ENCODE peak calls at places on chromosomes 13 and 19, in eight cellular contexts. V, S, Z, O, U, L, A and P are unnamed samples.

GRCh38 chr13:32214073-32214472 is 101.1 kb downstream of the ZAR1L start:
- DNase-seq in V (no peak), S (no peak), Z (no peak), O (no peak), U (no peak), L (no peak), A (no peak), P (no peak)

GRCh38 chr13:28659611-28659970 is 661 bp downstream of the POMP start:
- DNase-seq in V (no peak), S (no peak), Z (no peak), O (peak; percentile 52), U (no peak), L (peak; percentile 19), A (no peak), P (no peak)

GRCh38 chr13:86601351-86601750 is 802.1 kb upstream of the SLITRK6 start:
- DNase-seq in V (no peak), S (no peak), Z (no peak), O (peak; percentile 58), U (no peak), L (no peak), A (no peak), P (no peak)

GRCh38 chr13:21060063-21060826 is 1.1 kb downstream of the LATS2 start:
- DNase-seq in V (no peak), S (no peak), Z (no peak), O (peak; percentile 54), U (no peak), L (peak; percentile 27), A (peak; percentile 39), P (no peak)

GRCh38 chr13:42247883-42248282 is 24.1 kb upstream of the AKAP11 start:
- DNase-seq in V (no peak), S (no peak), Z (no peak), O (no peak), U (no peak), L (no peak), A (no peak), P (no peak)

GRCh38 chr13:31476266-31476665 is 263.1 kb upstream of the RXFP2 start:
- DNase-seq in V (no peak), S (no peak), Z (no peak), O (peak; percentile 79), U (no peak), L (no peak), A (no peak), P (no peak)

GRCh38 chr13:29456419-29456818 is 139.1 kb downstream of the SLC7A1 start:
- DNase-seq in V (no peak), S (no peak), Z (no peak), O (no peak), U (no peak), L (no peak), A (no peak), P (no peak)

GRCh38 chr19:32866061-32866460 is 3.5 kb downstream of the SLC7A9 start:
- DNase-seq in V (no peak), S (no peak), Z (no peak), O (no peak), U (no peak), L (no peak), A (no peak), P (no peak)

GRCh38 chr19:18772620-18773587 is 18.2 kb downstream of the COMP start:
- DNase-seq in V (peak; percentile 27), S (no peak), Z (no peak), O (no peak), U (no peak), L (no peak), A (no peak), P (no peak)

GRCh38 chr13:99575376-99575775 is 74.1 kb downstream of the TM9SF2 start:
- DNase-seq in V (no peak), S (no peak), Z (no peak), O (no peak), U (no peak), L (no peak), A (no peak), P (no peak)

GRCh38 chr19:54525636-54526035 is 23.0 kb downstream of the LAIR2 start:
- DNase-seq in V (no peak), S (no peak), Z (no peak), O (no peak), U (no peak), L (no peak), A (no peak), P (no peak)

GRCh38 chr13:59633290-59633689 is 530.4 kb downstream of the DIAPH3 start:
- DNase-seq in V (no peak), S (no peak), Z (no peak), O (no peak), U (no peak), L (no peak), A (no peak), P (peak; percentile 59)

GRCh38 chr13:65943711-65944110 is 1286.4 kb downstream of the PCDH9 start:
- DNase-seq in V (no peak), S (no peak), Z (no peak), O (peak; percentile 30), U (no peak), L (no peak), A (no peak), P (no peak)

GRCh38 chr19:41755328-41755913 is at the start of gene CEACAM6:
- DNase-seq in V (no peak), S (no peak), Z (no peak), O (no peak), U (no peak), L (no peak), A (no peak), P (no peak)

GRCh38 chr13:47039106-47039505 is 142.3 kb upstream of the HTR2A start:
- DNase-seq in V (no peak), S (no peak), Z (no peak), O (peak; percentile 88), U (no peak), L (no peak), A (no peak), P (no peak)

GRCh38 chr19:17841810-17842662 is 5.7 kb downstream of the JAK3 start:
- DNase-seq in V (peak; percentile 96), S (peak; percentile 92), Z (peak; percentile 81), O (peak; percentile 82), U (no peak), L (peak; percentile 91), A (peak; percentile 50), P (peak; percentile 75)

GRCh38 chr13:67230774-67231480 is 791 bp upstream of the PCDH9 start:
- DNase-seq in V (peak; percentile 35), S (no peak), Z (peak; percentile 66), O (peak; percentile 78), U (no peak), L (no peak), A (peak; percentile 39), P (no peak)

GRCh38 chr19:42206871-42207755 is 10.4 kb downstream of the DEDD2 start:
- DNase-seq in V (no peak), S (no peak), Z (no peak), O (peak; percentile 19), U (no peak), L (no peak), A (no peak), P (no peak)

GRCh38 chr19:19750842-19751790 is 18.2 kb upstream of the ZNF14 start:
- DNase-seq in V (no peak), S (no peak), Z (no peak), O (no peak), U (no peak), L (no peak), A (no peak), P (no peak)

GRCh38 chr19:36245210-36246005 is 30.5 kb downstream of the ZNF146 start:
- DNase-seq in V (no peak), S (no peak), Z (no peak), O (no peak), U (no peak), L (no peak), A (peak; percentile 37), P (no peak)

GRCh38 chr13:109595466-109595865 is 190.9 kb downstream of the IRS2 start:
- DNase-seq in V (no peak), S (no peak), Z (no peak), O (no peak), U (no peak), L (no peak), A (no peak), P (no peak)

GRCh38 chr19:38277969-38278680 is 13.8 kb downstream of the SPINT2 start:
- DNase-seq in V (no peak), S (no peak), Z (no peak), O (no peak), U (no peak), L (no peak), A (no peak), P (peak; percentile 83)

GRCh38 chr19:1863638-1864479 is 480 bp upstream of the KLF16 start:
- DNase-seq in V (peak; percentile 95), S (peak; percentile 85), Z (peak; percentile 94), O (peak; percentile 95), U (peak; percentile 87), L (peak; percentile 80), A (peak; percentile 89), P (peak; percentile 84)

GRCh38 chr13:111202745-111203144 is 87.6 kb downstream of the ARHGEF7 start:
- DNase-seq in V (no peak), S (peak; percentile 6), Z (peak; percentile 81), O (peak; percentile 94), U (no peak), L (no peak), A (no peak), P (peak; percentile 69)

GRCh38 chr13:92074658-92075057 is 676.2 kb downstream of the GPC5 start:
- DNase-seq in V (no peak), S (no peak), Z (peak; percentile 53), O (peak; percentile 14), U (no peak), L (peak; percentile 2), A (no peak), P (no peak)

GRCh38 chr13:23600100-23600499 is 29.9 kb downstream of the TNFRSF19 start:
- DNase-seq in V (no peak), S (no peak), Z (no peak), O (no peak), U (no peak), L (no peak), A (no peak), P (no peak)